ENCODE peak calls at places on chromosome 15, in five cellular contexts. One of them, this sample, is unnamed.

GRCh38 chr15:29071907-29072273 is 186.1 kb downstream of the APBA2 start:
- DNase-seq in astrocyte of the spinal cord: no peak
- DNase-seq in stimulated activated effector memory CD8-positive, alpha-beta T cell treated with anti-CD3 and anti-CD28 coated beads, Interleukin-12 subunit alpha, Interleukin-12 subunit beta, amount 100 ng/mL, for 72 hours: no peak
- DNase-seq in dorsolateral prefrontal cortex: no peak
- DNase-seq in hippocampal formation: no peak
- DNase-seq in this sample: no peak

GRCh38 chr15:88844749-88845386 is 41.6 kb downstream of the ACAN start:
- DNase-seq in hippocampal formation: no peak
- DNase-seq in dorsolateral prefrontal cortex: no peak
- DNase-seq in stimulated activated effector memory CD8-positive, alpha-beta T cell treated with anti-CD3 and anti-CD28 coated beads, Interleukin-12 subunit alpha, Interleukin-12 subunit beta, amount 100 ng/mL, for 72 hours: no peak
- DNase-seq in astrocyte of the spinal cord: no peak
- DNase-seq in this sample: no peak

GRCh38 chr15:27798807-27799206 is 300.3 kb downstream of the OCA2 start:
- DNase-seq in dorsolateral prefrontal cortex: no peak
- DNase-seq in stimulated activated effector memory CD8-positive, alpha-beta T cell treated with anti-CD3 and anti-CD28 coated beads, Interleukin-12 subunit alpha, Interleukin-12 subunit beta, amount 100 ng/mL, for 72 hours: no peak
- DNase-seq in hippocampal formation: no peak
- DNase-seq in astrocyte of the spinal cord: no peak
- DNase-seq in this sample: no peak

GRCh38 chr15:67276666-67277065 is 22.1 kb downstream of the IQCH start:
- DNase-seq in astrocyte of the spinal cord: no peak
- DNase-seq in stimulated activated effector memory CD8-positive, alpha-beta T cell treated with anti-CD3 and anti-CD28 coated beads, Interleukin-12 subunit alpha, Interleukin-12 subunit beta, amount 100 ng/mL, for 72 hours: no peak
- DNase-seq in hippocampal formation: no peak
- DNase-seq in dorsolateral prefrontal cortex: no peak
- DNase-seq in this sample: no peak

GRCh38 chr15:74245342-74245931 is 9.3 kb downstream of the CCDC33 start:
- DNase-seq in astrocyte of the spinal cord: no peak
- DNase-seq in hippocampal formation: peak; percentile 45
- DNase-seq in stimulated activated effector memory CD8-positive, alpha-beta T cell treated with anti-CD3 and anti-CD28 coated beads, Interleukin-12 subunit alpha, Interleukin-12 subunit beta, amount 100 ng/mL, for 72 hours: no peak
- DNase-seq in dorsolateral prefrontal cortex: peak; percentile 60
- DNase-seq in this sample: no peak

GRCh38 chr15:47674576-47675232 is 42.6 kb upstream of the SEMA6D start:
- DNase-seq in astrocyte of the spinal cord: no peak
- DNase-seq in dorsolateral prefrontal cortex: no peak
- DNase-seq in hippocampal formation: no peak
- DNase-seq in stimulated activated effector memory CD8-positive, alpha-beta T cell treated with anti-CD3 and anti-CD28 coated beads, Interleukin-12 subunit alpha, Interleukin-12 subunit beta, amount 100 ng/mL, for 72 hours: no peak
- DNase-seq in this sample: no peak

GRCh38 chr15:72233759-72234158 is 2.8 kb upstream of the PKM start:
- DNase-seq in astrocyte of the spinal cord: no peak
- DNase-seq in hippocampal formation: no peak
- DNase-seq in stimulated activated effector memory CD8-positive, alpha-beta T cell treated with anti-CD3 and anti-CD28 coated beads, Interleukin-12 subunit alpha, Interleukin-12 subunit beta, amount 100 ng/mL, for 72 hours: no peak
- DNase-seq in dorsolateral prefrontal cortex: no peak
- DNase-seq in this sample: no peak

GRCh38 chr15:48149858-48150257 is 28.2 kb downstream of the MYEF2 start:
- DNase-seq in hippocampal formation: no peak
- DNase-seq in astrocyte of the spinal cord: peak; percentile 67
- DNase-seq in stimulated activated effector memory CD8-positive, alpha-beta T cell treated with anti-CD3 and anti-CD28 coated beads, Interleukin-12 subunit alpha, Interleukin-12 subunit beta, amount 100 ng/mL, for 72 hours: no peak
- DNase-seq in dorsolateral prefrontal cortex: no peak
- DNase-seq in this sample: no peak

GRCh38 chr15:27468151-27468556 is 497.2 kb downstream of the GABRG3 start:
- DNase-seq in hippocampal formation: no peak
- DNase-seq in stimulated activated effector memory CD8-positive, alpha-beta T cell treated with anti-CD3 and anti-CD28 coated beads, Interleukin-12 subunit alpha, Interleukin-12 subunit beta, amount 100 ng/mL, for 72 hours: no peak
- DNase-seq in dorsolateral prefrontal cortex: no peak
- DNase-seq in astrocyte of the spinal cord: no peak
- DNase-seq in this sample: no peak

GRCh38 chr15:83611312-83611711 is 42.6 kb upstream of the ADAMTSL3 start:
- DNase-seq in astrocyte of the spinal cord: no peak
- DNase-seq in hippocampal formation: no peak
- DNase-seq in stimulated activated effector memory CD8-positive, alpha-beta T cell treated with anti-CD3 and anti-CD28 coated beads, Interleukin-12 subunit alpha, Interleukin-12 subunit beta, amount 100 ng/mL, for 72 hours: no peak
- DNase-seq in dorsolateral prefrontal cortex: no peak
- DNase-seq in this sample: no peak

GRCh38 chr15:94451461-94451860 is 220.1 kb downstream of the MCTP2 start:
- DNase-seq in stimulated activated effector memory CD8-positive, alpha-beta T cell treated with anti-CD3 and anti-CD28 coated beads, Interleukin-12 subunit alpha, Interleukin-12 subunit beta, amount 100 ng/mL, for 72 hours: no peak
- DNase-seq in dorsolateral prefrontal cortex: no peak
- DNase-seq in hippocampal formation: no peak
- DNase-seq in astrocyte of the spinal cord: no peak
- DNase-seq in this sample: no peak

GRCh38 chr15:43238691-43239131 is 17.9 kb upstream of the EPB42 start:
- DNase-seq in astrocyte of the spinal cord: no peak
- DNase-seq in hippocampal formation: no peak
- DNase-seq in stimulated activated effector memory CD8-positive, alpha-beta T cell treated with anti-CD3 and anti-CD28 coated beads, Interleukin-12 subunit alpha, Interleukin-12 subunit beta, amount 100 ng/mL, for 72 hours: no peak
- DNase-seq in dorsolateral prefrontal cortex: no peak
- DNase-seq in this sample: no peak

GRCh38 chr15:73941871-73942635 is 15.8 kb downstream of the LOXL1 start:
- DNase-seq in hippocampal formation: no peak
- DNase-seq in stimulated activated effector memory CD8-positive, alpha-beta T cell treated with anti-CD3 and anti-CD28 coated beads, Interleukin-12 subunit alpha, Interleukin-12 subunit beta, amount 100 ng/mL, for 72 hours: no peak
- DNase-seq in astrocyte of the spinal cord: no peak
- DNase-seq in dorsolateral prefrontal cortex: no peak
- DNase-seq in this sample: no peak

GRCh38 chr15:71048913-71049675 is 66.2 kb upstream of the THSD4 start:
- DNase-seq in astrocyte of the spinal cord: peak; percentile 87
- DNase-seq in hippocampal formation: no peak
- DNase-seq in dorsolateral prefrontal cortex: no peak
- DNase-seq in stimulated activated effector memory CD8-positive, alpha-beta T cell treated with anti-CD3 and anti-CD28 coated beads, Interleukin-12 subunit alpha, Interleukin-12 subunit beta, amount 100 ng/mL, for 72 hours: no peak
- DNase-seq in this sample: no peak

GRCh38 chr15:62447742-62448141 is 282.7 kb upstream of the C2CD4B start:
- DNase-seq in astrocyte of the spinal cord: no peak
- DNase-seq in stimulated activated effector memory CD8-positive, alpha-beta T cell treated with anti-CD3 and anti-CD28 coated beads, Interleukin-12 subunit alpha, Interleukin-12 subunit beta, amount 100 ng/mL, for 72 hours: no peak
- DNase-seq in hippocampal formation: no peak
- DNase-seq in dorsolateral prefrontal cortex: no peak
- DNase-seq in this sample: no peak

GRCh38 chr15:95302206-95302605 is 1028.3 kb upstream of the NR2F2 start:
- DNase-seq in astrocyte of the spinal cord: no peak
- DNase-seq in stimulated activated effector memory CD8-positive, alpha-beta T cell treated with anti-CD3 and anti-CD28 coated beads, Interleukin-12 subunit alpha, Interleukin-12 subunit beta, amount 100 ng/mL, for 72 hours: no peak
- DNase-seq in dorsolateral prefrontal cortex: no peak
- DNase-seq in hippocampal formation: no peak
- DNase-seq in this sample: no peak

GRCh38 chr15:77048135-77048866 is 22.6 kb downstream of the TSPAN3 start:
- DNase-seq in hippocampal formation: no peak
- DNase-seq in astrocyte of the spinal cord: no peak
- DNase-seq in dorsolateral prefrontal cortex: no peak
- DNase-seq in stimulated activated effector memory CD8-positive, alpha-beta T cell treated with anti-CD3 and anti-CD28 coated beads, Interleukin-12 subunit alpha, Interleukin-12 subunit beta, amount 100 ng/mL, for 72 hours: no peak
- DNase-seq in this sample: no peak

GRCh38 chr15:40793216-40793989 is 13.5 kb upstream of the ZFYVE19 start:
- DNase-seq in stimulated activated effector memory CD8-positive, alpha-beta T cell treated with anti-CD3 and anti-CD28 coated beads, Interleukin-12 subunit alpha, Interleukin-12 subunit beta, amount 100 ng/mL, for 72 hours: peak; percentile 74
- DNase-seq in astrocyte of the spinal cord: peak; percentile 96
- DNase-seq in hippocampal formation: no peak
- DNase-seq in dorsolateral prefrontal cortex: no peak
- DNase-seq in this sample: no peak

GRCh38 chr15:69668963-69669362 is 216.3 kb downstream of the RPLP1 start:
- DNase-seq in dorsolateral prefrontal cortex: no peak
- DNase-seq in astrocyte of the spinal cord: no peak
- DNase-seq in hippocampal formation: no peak
- DNase-seq in stimulated activated effector memory CD8-positive, alpha-beta T cell treated with anti-CD3 and anti-CD28 coated beads, Interleukin-12 subunit alpha, Interleukin-12 subunit beta, amount 100 ng/mL, for 72 hours: peak; percentile 60
- DNase-seq in this sample: peak; percentile 75

GRCh38 chr15:84881520-84881830 is 3.0 kb upstream of the SLC28A1 start:
- DNase-seq in stimulated activated effector memory CD8-positive, alpha-beta T cell treated with anti-CD3 and anti-CD28 coated beads, Interleukin-12 subunit alpha, Interleukin-12 subunit beta, amount 100 ng/mL, for 72 hours: no peak
- DNase-seq in hippocampal formation: no peak
- DNase-seq in dorsolateral prefrontal cortex: no peak
- DNase-seq in astrocyte of the spinal cord: no peak
- DNase-seq in this sample: peak; percentile 12

GRCh38 chr15:48066456-48066855 is 54.3 kb upstream of the SLC24A5 start:
- DNase-seq in astrocyte of the spinal cord: no peak
- DNase-seq in dorsolateral prefrontal cortex: no peak
- DNase-seq in stimulated activated effector memory CD8-positive, alpha-beta T cell treated with anti-CD3 and anti-CD28 coated beads, Interleukin-12 subunit alpha, Interleukin-12 subunit beta, amount 100 ng/mL, for 72 hours: no peak
- DNase-seq in hippocampal formation: no peak
- DNase-seq in this sample: no peak

GRCh38 chr15:70512772-70513362 is 250.5 kb downstream of the UACA start:
- DNase-seq in dorsolateral prefrontal cortex: no peak
- DNase-seq in hippocampal formation: no peak
- DNase-seq in stimulated activated effector memory CD8-positive, alpha-beta T cell treated with anti-CD3 and anti-CD28 coated beads, Interleukin-12 subunit alpha, Interleukin-12 subunit beta, amount 100 ng/mL, for 72 hours: peak; percentile 77
- DNase-seq in astrocyte of the spinal cord: peak; percentile 53
- DNase-seq in this sample: peak; percentile 69

This sample was measured in natural killer cell treated with Interleukin-12 subunit alpha and Interleukin-12 subunit beta and Interleukin-15 and Interleukin-18, amount 100 ng/mL, for 72 hours.